ENCODE peak calls at places on chromosome 3, in four cellular contexts. One of them, this sample, is unnamed.

GRCh38 chr3:184636774-184637316 is 75.0 kb downstream of the MAGEF1 start:
- DNase-seq in osteocyte: peak
- DNase-seq in HL-60: peak
- DNase-seq in AG10803: peak
- DNase-seq in this sample: no peak

GRCh38 chr3:70095260-70095659 is 95.7 kb downstream of the SAMMSON start:
- DNase-seq in osteocyte: no peak
- DNase-seq in HL-60: no peak
- DNase-seq in AG10803: no peak
- DNase-seq in this sample: no peak

GRCh38 chr3:99895706-99896441 is 78.2 kb downstream of the CMSS1 start:
- DNase-seq in osteocyte: no peak
- DNase-seq in HL-60: peak
- DNase-seq in AG10803: peak
- DNase-seq in this sample: no peak

GRCh38 chr3:111072016-111072891 is 638 bp downstream of the NECTIN3 start:
- DNase-seq in osteocyte: peak
- DNase-seq in HL-60: no peak
- DNase-seq in AG10803: peak
- DNase-seq in this sample: peak

GRCh38 chr3:89426060-89426459 is 318.6 kb downstream of the EPHA3 start:
- DNase-seq in AG10803: no peak
- DNase-seq in HL-60: no peak
- DNase-seq in osteocyte: no peak
- DNase-seq in this sample: no peak

GRCh38 chr3:55185380-55185779 is 257.5 kb upstream of the LRTM1 start:
- DNase-seq in HL-60: no peak
- DNase-seq in AG10803: peak
- DNase-seq in osteocyte: no peak
- DNase-seq in this sample: no peak

GRCh38 chr3:5188419-5189405 is 1.2 kb downstream of the EDEM1 start:
- DNase-seq in osteocyte: no peak
- DNase-seq in AG10803: peak
- DNase-seq in HL-60: no peak
- DNase-seq in this sample: no peak

GRCh38 chr3:50665603-50666115 is 9.1 kb upstream of the DOCK3 start:
- DNase-seq in osteocyte: peak
- DNase-seq in HL-60: no peak
- DNase-seq in AG10803: no peak
- DNase-seq in this sample: no peak

GRCh38 chr3:134757549-134758069 is 37.5 kb upstream of the EPHB1 start:
- DNase-seq in HL-60: no peak
- DNase-seq in osteocyte: peak
- DNase-seq in AG10803: no peak
- DNase-seq in this sample: no peak

GRCh38 chr3:121545564-121546455 is at the start of gene POLQ:
- DNase-seq in osteocyte: peak
- DNase-seq in HL-60: peak
- DNase-seq in AG10803: peak
- DNase-seq in this sample: peak

GRCh38 chr3:54670269-54671000 is 257.4 kb downstream of the LRTM1 start:
- DNase-seq in AG10803: no peak
- DNase-seq in HL-60: no peak
- DNase-seq in osteocyte: no peak
- DNase-seq in this sample: no peak

GRCh38 chr3:171049831-171050444 is 23.4 kb upstream of the SLC2A2 start:
- DNase-seq in osteocyte: peak
- DNase-seq in HL-60: no peak
- DNase-seq in AG10803: peak
- DNase-seq in this sample: peak

GRCh38 chr3:38117163-38117716 is 19.7 kb downstream of the ACAA1 start:
- DNase-seq in HL-60: no peak
- DNase-seq in AG10803: no peak
- DNase-seq in osteocyte: no peak
- DNase-seq in this sample: no peak

GRCh38 chr3:104132566-104132997 is 1234.1 kb upstream of the ALCAM start:
- DNase-seq in osteocyte: no peak
- DNase-seq in HL-60: no peak
- DNase-seq in AG10803: peak
- DNase-seq in this sample: no peak

GRCh38 chr3:126749931-126750759 is 46.1 kb downstream of the CHCHD6 start:
- DNase-seq in osteocyte: peak
- DNase-seq in AG10803: no peak
- DNase-seq in HL-60: no peak
- DNase-seq in this sample: no peak

DNA sequence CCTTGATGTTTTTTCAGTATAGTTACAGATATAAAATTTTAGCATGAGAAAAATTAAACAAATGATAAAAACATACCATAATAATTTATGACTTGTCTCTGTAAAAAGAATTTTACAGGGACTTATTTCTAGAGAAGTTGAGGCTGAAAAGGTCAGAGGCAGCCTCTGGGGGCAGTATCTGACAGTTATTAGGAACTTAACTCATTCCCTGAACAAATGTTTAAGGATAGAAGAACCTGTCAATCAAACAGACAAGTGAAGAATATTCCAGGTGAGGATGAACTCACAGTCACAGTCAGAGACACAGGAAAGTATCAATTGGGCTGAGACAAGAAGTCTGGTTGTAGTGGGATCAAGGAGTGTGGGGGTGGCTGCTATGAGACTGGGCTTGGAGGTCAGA is 7.3 kb downstream of the MYLK start:
- DNase-seq in HL-60: no peak
- DNase-seq in AG10803: no peak
- DNase-seq in osteocyte: no peak
- DNase-seq in this sample: no peak
- TF ChIP-seq CTCF in HL-60: no peak
- TF ChIP-seq CTCF in AG10803: peak
- TF ChIP-seq CTCF in osteocyte: peak
- TF ChIP-seq CTCF in this sample: peak

GRCh38 chr3:196739671-196740475 is at the start of gene PAK2:
- DNase-seq in HL-60: peak
- DNase-seq in AG10803: peak
- DNase-seq in osteocyte: peak
- DNase-seq in this sample: peak
- TF ChIP-seq CTCF in HL-60: no peak
- TF ChIP-seq CTCF in AG10803: no peak
- TF ChIP-seq CTCF in osteocyte: peak
- TF ChIP-seq CTCF in this sample: peak

DNA sequence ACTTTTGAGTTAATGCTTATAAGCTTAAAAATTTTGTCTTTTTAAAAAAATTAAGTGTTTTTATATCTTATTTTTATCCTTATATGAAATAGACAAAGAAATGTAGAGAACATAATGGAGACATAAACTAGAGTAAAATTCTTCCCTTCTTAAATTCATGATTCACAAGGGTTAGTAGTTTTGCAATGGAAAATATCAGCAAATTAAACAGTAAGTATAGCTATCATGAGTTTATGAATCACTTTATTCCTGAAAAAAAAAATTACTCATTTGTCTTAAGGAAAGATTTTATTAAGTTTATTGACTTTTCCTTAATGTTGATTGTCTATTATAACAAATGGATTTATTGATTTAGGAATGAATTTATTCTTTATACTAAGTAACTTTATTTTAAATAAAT is 4.3 kb downstream of the ATP6V1A start:
- DNase-seq in osteocyte: no peak
- DNase-seq in AG10803: no peak
- DNase-seq in HL-60: no peak
- DNase-seq in this sample: no peak
- TF ChIP-seq CTCF in osteocyte: no peak
- TF ChIP-seq CTCF in AG10803: no peak
- TF ChIP-seq CTCF in HL-60: no peak
- TF ChIP-seq CTCF in this sample: no peak

GRCh38 chr3:164387236-164387635 is 691.1 kb downstream of the SI start:
- DNase-seq in AG10803: no peak
- DNase-seq in HL-60: no peak
- DNase-seq in osteocyte: no peak
- DNase-seq in this sample: no peak

GRCh38 chr3:164397462-164397861 is 680.8 kb downstream of the SI start:
- DNase-seq in HL-60: no peak
- DNase-seq in osteocyte: no peak
- DNase-seq in AG10803: no peak
- DNase-seq in this sample: no peak

GRCh38 chr3:164390046-164390445 is 688.2 kb downstream of the SI start:
- DNase-seq in AG10803: no peak
- DNase-seq in HL-60: no peak
- DNase-seq in osteocyte: no peak
- DNase-seq in this sample: no peak

DNA sequence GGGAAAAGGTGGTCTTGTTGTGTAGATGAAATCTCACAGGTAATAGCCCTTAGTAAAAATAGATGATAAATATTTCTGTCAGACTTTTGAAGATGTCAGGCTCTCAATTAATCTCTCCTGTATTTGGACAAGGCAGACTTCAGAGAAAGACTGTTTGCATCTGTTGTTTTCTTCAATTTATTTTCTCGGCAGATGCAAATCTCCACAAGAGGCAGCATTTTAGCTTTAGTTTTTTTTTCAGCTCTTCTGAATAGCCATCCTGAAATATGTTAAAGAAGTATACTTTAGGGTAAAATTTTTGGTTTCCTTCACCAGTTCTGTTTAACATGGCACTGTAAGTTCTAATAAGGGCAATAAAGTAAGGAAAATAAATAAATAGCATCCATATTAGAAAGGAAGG is 685.1 kb downstream of the SI start:
- DNase-seq in AG10803: no peak
- DNase-seq in HL-60: no peak
- DNase-seq in osteocyte: no peak
- DNase-seq in this sample: no peak
- TF ChIP-seq CTCF in AG10803: no peak
- TF ChIP-seq CTCF in HL-60: no peak
- TF ChIP-seq CTCF in osteocyte: peak
- TF ChIP-seq CTCF in this sample: no peak

DNA sequence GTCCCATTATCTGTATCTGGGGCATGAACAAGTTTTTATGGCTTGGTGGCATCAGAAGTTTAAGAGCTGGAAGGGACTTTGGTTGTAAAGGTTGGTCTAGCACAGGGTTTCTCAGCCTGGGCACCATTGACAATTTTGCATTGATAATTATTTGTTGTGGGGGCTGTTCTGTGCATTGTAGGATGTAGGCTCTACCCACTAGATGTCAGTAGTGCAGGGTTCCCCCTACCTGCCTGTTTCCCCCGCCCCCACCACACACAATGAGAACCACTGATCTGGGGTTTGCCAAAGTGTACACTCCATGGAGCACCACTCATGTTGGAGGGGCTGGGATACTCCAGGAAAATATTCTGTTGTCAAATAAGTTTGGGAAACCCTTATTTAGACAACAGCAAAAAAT is 42.7 kb downstream of the PLCL2 start:
- DNase-seq in AG10803: no peak
- DNase-seq in HL-60: no peak
- DNase-seq in osteocyte: no peak
- DNase-seq in this sample: no peak
- TF ChIP-seq CTCF in AG10803: no peak
- TF ChIP-seq CTCF in HL-60: no peak
- TF ChIP-seq CTCF in osteocyte: no peak
- TF ChIP-seq CTCF in this sample: no peak

This sample was measured in type B pancreatic cell.